ENCODE peak calls at places on chromosomes 16 and 17, in eight cellular contexts. Y is neuronal stem cell, W is psoas muscle, C is cardiac muscle cell, F is mesendoderm, Q is dorsolateral prefrontal cortex, V is uterus, N is stomach. E is an unnamed sample. For H3K27me3, the result is how much of the 10 kb centered on the place peaks cover.

GRCh38 chr16:1137604-1138003 is 15.3 kb upstream of the CACNA1H start:
- DNase-seq in F (no peak), W (no peak), C (no peak), Y (no peak), V (no peak), N (no peak), Q (no peak), E (no peak)

GRCh38 chr17:50114401-50114800 is 15.6 kb downstream of the SAMD14 start:
- DNase-seq in V (no peak), Q (no peak), W (no peak), Y (no peak), C (no peak), N (no peak), F (no peak), E (no peak)

GRCh38 chr16:11914759-11915643 is 755 bp downstream of the GSPT1 start:
- DNase-seq in C (peak), N (peak), Y (no peak), F (peak), V (no peak), Q (peak), W (peak), E (peak)

GRCh38 chr17:47837401-47838039 is 3.6 kb downstream of the SCRN2 start:
- DNase-seq in V (no peak), W (no peak), F (no peak), N (no peak), Q (no peak), C (no peak), Y (no peak), E (no peak)

GRCh38 chr16:27311449-27311831 is 2.3 kb upstream of the IL4R start:
- DNase-seq in V (peak), Y (no peak), N (no peak), F (no peak), W (no peak), Q (no peak), C (no peak), E (no peak)

GRCh38 chr16:46745594-46745993 is 2.5 kb downstream of the MYLK3 start:
- DNase-seq in W (no peak), V (no peak), Y (no peak), N (no peak), Q (no peak), F (peak), C (no peak), E (no peak)

GRCh38 chr17:60230358-60230757 is 80.6 kb downstream of the CA4 start:
- DNase-seq in N (no peak), Y (no peak), F (no peak), C (no peak), V (no peak), W (no peak), Q (no peak), E (no peak)

GRCh38 chr16:70782237-70782636 is 18.7 kb downstream of the VAC14 start:
- DNase-seq in F (no peak), V (no peak), Y (no peak), C (no peak), W (no peak), N (no peak), Q (no peak), E (no peak)

GRCh38 chr16:3059041-3059722 is 6.3 kb upstream of the IL32 start:
- DNase-seq in N (peak), Q (peak), W (peak), C (peak), V (peak), F (peak), Y (peak), E (peak)

GRCh38 chr16:46927273-46927672 is 43.1 kb downstream of the GPT2 start:
- DNase-seq in Q (no peak), Y (no peak), W (peak), V (no peak), N (no peak), C (no peak), F (no peak), E (peak)

GRCh38 chr16:72739577-72739976 is 308.4 kb downstream of the ZFHX3 start:
- DNase-seq in F (peak), W (no peak), V (no peak), Q (no peak), N (no peak), Y (no peak), C (peak), E (no peak)

GRCh38 chr16:73076291-73076959 is 28.5 kb upstream of the ZFHX3 start:
- DNase-seq in V (no peak), F (no peak), Y (no peak), W (no peak), C (no peak), N (no peak), Q (no peak), E (no peak)

GRCh38 chr17:39235555-39236221 is 9.9 kb upstream of the STAC2 start:
- DNase-seq in V (no peak), W (no peak), Q (no peak), N (no peak), C (peak), Y (peak), F (peak), E (no peak)

GRCh38 chr16:88747588-88748301 is 37.3 kb downstream of the PIEZO1 start:
- DNase-seq in F (peak), Q (no peak), W (no peak), N (peak), Y (no peak), C (no peak), V (no peak), E (no peak)

DNA sequence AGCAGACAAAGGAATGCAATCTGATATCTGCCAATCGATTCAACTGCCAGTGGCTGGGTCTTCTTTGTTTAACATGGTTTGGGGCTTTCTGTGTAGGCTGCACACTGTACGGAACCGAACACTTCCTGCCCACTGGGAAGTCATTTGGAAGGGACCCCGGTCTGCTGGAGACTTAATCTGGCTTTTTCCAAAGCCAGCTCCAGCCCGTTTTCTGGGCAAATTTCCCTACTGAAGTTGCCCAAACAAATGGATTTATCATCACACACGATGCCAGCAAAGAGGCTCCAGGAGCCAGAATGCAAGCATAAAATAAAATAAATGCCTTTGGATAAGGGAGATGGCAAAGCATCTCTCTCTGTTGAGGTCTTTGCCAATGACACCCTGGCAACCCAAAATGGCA is 259.9 kb upstream of the IRX3 start:
- DNase-seq in Y (no peak), W (no peak), F (no peak), C (no peak), V (no peak), Q (no peak), N (no peak), E (no peak)
- H3K27me3 ChIP-seq in Y (under half), W (under half), F (under half), C (under half), V (under half), Q (under half), N (under half), E (under half)

GRCh38 chr17:31530391-31530990 is 139.0 kb downstream of the RAB11FIP4 start:
- DNase-seq in W (no peak), F (no peak), Y (no peak), Q (no peak), V (peak), N (no peak), C (no peak), E (no peak)

GRCh38 chr17:31533546-31534155 is 142.2 kb downstream of the RAB11FIP4 start:
- DNase-seq in W (no peak), V (no peak), Y (peak), Q (no peak), F (peak), C (peak), N (peak), E (no peak)

GRCh38 chr17:31532526-31532925 is 141.1 kb downstream of the RAB11FIP4 start:
- DNase-seq in Q (no peak), F (no peak), W (no peak), V (no peak), N (no peak), Y (no peak), C (no peak), E (no peak)

GRCh38 chr17:31531336-31532160 is 140.1 kb downstream of the RAB11FIP4 start:
- DNase-seq in Q (no peak), F (no peak), Y (no peak), N (no peak), V (no peak), C (no peak), W (no peak), E (no peak)

GRCh38 chr17:31532161-31532515 is 140.7 kb downstream of the RAB11FIP4 start:
- DNase-seq in C (no peak), N (no peak), Q (no peak), Y (no peak), F (no peak), W (no peak), V (no peak), E (no peak)
- H3K27ac ChIP-seq in C (no peak), N (no peak), Q (no peak), Y (no peak), F (no peak), W (no peak), V (no peak), E (no peak)

DNA sequence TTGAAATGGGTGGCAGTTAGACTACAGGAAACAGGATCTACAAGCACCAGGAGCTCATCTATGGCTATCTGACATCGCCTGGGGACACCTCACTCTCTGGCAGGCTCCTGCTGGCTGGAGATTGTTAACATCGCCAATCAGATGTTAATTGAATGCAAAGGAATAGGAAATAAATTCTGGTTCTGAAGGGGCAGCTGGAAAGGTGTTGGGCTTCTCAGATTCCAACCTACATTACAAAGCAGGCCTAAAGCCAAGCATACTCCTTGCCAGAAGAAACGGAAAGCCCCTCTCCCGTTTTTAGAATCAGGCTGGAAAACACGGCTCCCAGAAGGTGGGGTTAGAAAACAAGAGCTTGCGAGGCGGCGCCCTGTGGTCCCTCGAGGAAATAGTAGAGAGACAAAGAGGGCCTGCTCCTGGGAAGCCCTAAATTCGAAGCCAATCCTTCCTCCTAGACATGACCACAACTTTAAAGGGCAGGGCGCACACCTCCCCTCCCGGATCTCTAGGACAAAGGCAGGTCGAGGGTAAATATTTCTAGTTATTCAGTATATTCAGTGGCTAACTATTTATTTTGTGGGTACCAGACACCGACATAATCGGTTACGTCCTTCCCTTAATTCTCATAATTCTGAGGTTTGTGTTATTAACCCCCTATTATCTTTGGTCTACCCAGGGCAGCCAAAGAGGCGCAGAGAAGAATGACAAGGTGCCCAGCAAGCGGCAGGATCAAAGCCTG is 763 bp upstream of the TOM1L1 start:
- DNase-seq in V (no peak), C (peak), W (no peak), F (peak), Y (no peak), Q (no peak), N (no peak), E (no peak)
- H3K27me3 ChIP-seq in V (under half), C (under half), W (under half), F (under half), Y (under half), Q (under half), N (under half), E (under half)

DNA sequence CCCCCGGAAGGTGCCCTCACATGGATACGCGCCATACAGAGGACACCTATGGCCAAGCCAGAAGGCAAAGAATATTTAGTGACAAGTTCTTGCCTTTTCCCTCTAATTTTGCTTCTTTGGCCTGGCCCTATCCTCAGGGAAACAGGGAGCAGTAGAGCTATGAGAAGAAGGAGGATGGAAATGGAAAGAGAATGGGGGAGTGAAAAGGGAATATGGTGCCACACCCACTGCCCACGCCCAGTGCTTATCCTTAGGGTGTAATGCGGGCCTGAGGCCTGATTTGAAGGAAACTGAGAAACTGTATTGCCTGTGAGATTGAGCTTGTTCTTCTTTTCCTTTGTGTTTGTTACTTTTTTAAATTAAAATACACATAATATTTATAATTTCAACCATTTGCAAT is 255.1 kb downstream of the HS3ST3A1 start:
- DNase-seq in V (no peak), N (no peak), Y (no peak), C (no peak), F (no peak), W (no peak), Q (no peak), E (no peak)
- H3K27ac ChIP-seq in V (no peak), N (no peak), Y (no peak), C (no peak), F (no peak), W (no peak), Q (no peak), E (no peak)

DNA sequence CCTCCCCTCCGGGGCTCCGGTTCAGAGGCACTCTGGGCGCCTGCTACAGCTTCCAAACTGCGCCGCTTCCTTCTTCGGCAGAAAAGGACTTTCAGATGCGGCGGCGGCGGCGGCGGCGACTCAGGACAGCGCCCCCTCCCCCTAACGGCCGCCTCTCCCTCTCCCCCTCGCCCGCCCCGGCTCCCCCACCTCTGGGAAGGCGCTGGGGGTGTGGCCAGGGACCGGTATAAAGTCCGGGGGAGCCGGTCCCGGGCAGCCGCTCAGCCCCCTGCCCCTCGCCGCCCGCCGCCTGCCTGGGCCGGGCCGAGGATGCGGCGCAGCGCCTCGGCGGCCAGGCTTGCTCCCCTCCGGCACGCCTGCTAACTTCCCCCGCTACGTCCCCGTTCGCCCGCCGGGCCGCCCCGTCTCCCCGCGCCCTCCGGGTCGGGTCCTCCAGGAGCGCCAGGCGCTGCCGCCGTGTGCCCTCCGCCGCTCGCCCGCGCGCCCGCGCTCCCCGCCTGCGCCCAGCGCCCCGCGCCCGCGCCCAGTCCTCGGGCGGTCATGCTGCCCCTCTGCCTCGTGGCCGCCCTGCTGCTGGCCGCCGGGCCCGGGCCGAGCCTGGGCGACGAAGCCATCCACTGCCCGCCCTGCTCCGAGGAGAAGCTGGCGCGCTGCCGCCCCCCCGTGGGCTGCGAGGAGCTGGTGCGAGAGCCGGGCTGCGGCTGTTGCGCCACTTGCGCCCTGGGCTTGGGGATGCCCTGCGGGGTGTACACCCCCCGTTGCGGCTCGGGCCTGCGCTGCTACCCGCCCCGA is at the start of gene IGFBP4:
- DNase-seq in Q (peak), F (peak), N (peak), Y (peak), C (peak), W (peak), V (peak), E (peak)
- H3K27me3 ChIP-seq in Q (under half), F (under half), N (under half), Y (under half), C (under half), W (under half), V (under half), E (under half)

GRCh38 chr17:61517843-61518606 is 65.8 kb downstream of the TBX4 start:
- DNase-seq in V (no peak), F (peak), N (no peak), C (no peak), Y (no peak), W (no peak), Q (no peak), E (no peak)
- H3K27ac ChIP-seq in V (no peak), F (no peak), N (no peak), C (peak), Y (no peak), W (no peak), Q (no peak), E (no peak)

GRCh38 chr17:15239471-15239870 is 25.7 kb downstream of the PMP22 start:
- DNase-seq in N (no peak), V (no peak), W (peak), F (no peak), C (no peak), Y (no peak), Q (no peak), E (no peak)

GRCh38 chr17:15233971-15234370 is 31.2 kb downstream of the PMP22 start:
- DNase-seq in Q (no peak), V (no peak), Y (no peak), W (no peak), N (no peak), F (no peak), C (no peak), E (no peak)

GRCh38 chr17:15238064-15238463 is 27.1 kb downstream of the PMP22 start:
- DNase-seq in Y (no peak), C (no peak), N (no peak), F (no peak), V (no peak), W (no peak), Q (no peak), E (no peak)

GRCh38 chr17:15236281-15237105 is 28.6 kb downstream of the PMP22 start:
- DNase-seq in N (no peak), W (no peak), Q (no peak), F (peak), V (no peak), C (no peak), Y (no peak), E (no peak)

GRCh38 chr17:15237106-15237425 is 28.1 kb downstream of the PMP22 start:
- DNase-seq in F (no peak), Y (no peak), Q (no peak), V (no peak), W (no peak), N (no peak), C (no peak), E (no peak)
- H3K27me3 ChIP-seq in F (under half), Y (under half), Q (under half), V (under half), W (under half), N (under half), C (under half), E (under half)

GRCh38 chr17:67460097-67460496 is 83.0 kb downstream of the PITPNC1 start:
- DNase-seq in N (no peak), F (no peak), C (no peak), V (no peak), Y (no peak), W (no peak), Q (no peak), E (no peak)
- H3K27ac ChIP-seq in N (no peak), F (no peak), C (no peak), V (no peak), Y (no peak), W (no peak), Q (no peak), E (no peak)

E was measured in heart left ventricle.